ENCODE peak calls at places on chromosomes 7 and 10, in five cellular contexts. One of them, this sample, is unnamed.
A peak's percentile ranks its signal among the peaks of the same experiment; 100 is the strongest.

GRCh38 chr10:50614444-50615137 is 9.2 kb downstream of the SGMS1 start:
- DNase-seq in activated T-helper 1 cell treated with Interleukin-2 at 50 U/mL for 16 hours: no peak
- DNase-seq in activated T-cell treated with anti-CD3 and anti-CD28 coated beads, Interleukin-2, amount 50 U/mL, for 4 hours: no peak
- DNase-seq in fibroblast of the conjunctiva: no peak
- DNase-seq in amniotic stem cell: no peak
- DNase-seq in this sample: no peak

GRCh38 chr7:71705217-71705616 is 573.3 kb downstream of the GALNT17 start:
- DNase-seq in fibroblast of the conjunctiva: no peak
- DNase-seq in activated T-helper 1 cell treated with Interleukin-2 at 50 U/mL for 16 hours: no peak
- DNase-seq in activated T-cell treated with anti-CD3 and anti-CD28 coated beads, Interleukin-2, amount 50 U/mL, for 4 hours: no peak
- DNase-seq in amniotic stem cell: no peak
- DNase-seq in this sample: no peak

GRCh38 chr7:122304604-122304975 is at the start of gene FEZF1:
- DNase-seq in amniotic stem cell: no peak
- DNase-seq in activated T-cell treated with anti-CD3 and anti-CD28 coated beads, Interleukin-2, amount 50 U/mL, for 4 hours: no peak
- DNase-seq in activated T-helper 1 cell treated with Interleukin-2 at 50 U/mL for 16 hours: no peak
- DNase-seq in fibroblast of the conjunctiva: no peak
- DNase-seq in this sample: no peak

GRCh38 chr10:109282510-109282909 is 640.8 kb downstream of the XPNPEP1 start:
- DNase-seq in amniotic stem cell: peak; percentile 29
- DNase-seq in activated T-cell treated with anti-CD3 and anti-CD28 coated beads, Interleukin-2, amount 50 U/mL, for 4 hours: no peak
- DNase-seq in activated T-helper 1 cell treated with Interleukin-2 at 50 U/mL for 16 hours: no peak
- DNase-seq in fibroblast of the conjunctiva: peak; percentile 35
- DNase-seq in this sample: no peak

GRCh38 chr7:2757904-2758672 is 70.1 kb downstream of the AMZ1 start:
- DNase-seq in fibroblast of the conjunctiva: peak; percentile 95
- DNase-seq in activated T-cell treated with anti-CD3 and anti-CD28 coated beads, Interleukin-2, amount 50 U/mL, for 4 hours: peak; percentile 51
- DNase-seq in amniotic stem cell: peak; percentile 91
- DNase-seq in activated T-helper 1 cell treated with Interleukin-2 at 50 U/mL for 16 hours: peak; percentile 15
- DNase-seq in this sample: peak; percentile 32

GRCh38 chr10:93465806-93466675 is 16.1 kb downstream of the MYOF start:
- DNase-seq in activated T-helper 1 cell treated with Interleukin-2 at 50 U/mL for 16 hours: no peak
- DNase-seq in amniotic stem cell: peak; percentile 88
- DNase-seq in activated T-cell treated with anti-CD3 and anti-CD28 coated beads, Interleukin-2, amount 50 U/mL, for 4 hours: no peak
- DNase-seq in fibroblast of the conjunctiva: peak; percentile 93
- DNase-seq in this sample: no peak

GRCh38 chr10:24503627-24504320 is 219.9 kb downstream of the ARHGAP21 start:
- DNase-seq in fibroblast of the conjunctiva: peak; percentile 14
- DNase-seq in activated T-cell treated with anti-CD3 and anti-CD28 coated beads, Interleukin-2, amount 50 U/mL, for 4 hours: no peak
- DNase-seq in amniotic stem cell: no peak
- DNase-seq in activated T-helper 1 cell treated with Interleukin-2 at 50 U/mL for 16 hours: no peak
- DNase-seq in this sample: no peak

GRCh38 chr10:62728479-62728878 is 76.0 kb upstream of the ADO start:
- DNase-seq in amniotic stem cell: no peak
- DNase-seq in activated T-cell treated with anti-CD3 and anti-CD28 coated beads, Interleukin-2, amount 50 U/mL, for 4 hours: peak; percentile 22
- DNase-seq in activated T-helper 1 cell treated with Interleukin-2 at 50 U/mL for 16 hours: no peak
- DNase-seq in fibroblast of the conjunctiva: no peak
- DNase-seq in this sample: no peak

GRCh38 chr10:87090779-87091178 is 3.9 kb downstream of the GLUD1 start:
- DNase-seq in amniotic stem cell: no peak
- DNase-seq in activated T-cell treated with anti-CD3 and anti-CD28 coated beads, Interleukin-2, amount 50 U/mL, for 4 hours: no peak
- DNase-seq in fibroblast of the conjunctiva: no peak
- DNase-seq in activated T-helper 1 cell treated with Interleukin-2 at 50 U/mL for 16 hours: no peak
- DNase-seq in this sample: no peak

GRCh38 chr7:12757443-12757842 is 70.0 kb downstream of the ARL4A start:
- DNase-seq in activated T-cell treated with anti-CD3 and anti-CD28 coated beads, Interleukin-2, amount 50 U/mL, for 4 hours: no peak
- DNase-seq in fibroblast of the conjunctiva: peak; percentile 70
- DNase-seq in amniotic stem cell: peak; percentile 67
- DNase-seq in activated T-helper 1 cell treated with Interleukin-2 at 50 U/mL for 16 hours: no peak
- DNase-seq in this sample: no peak

GRCh38 chr10:50561816-50562215 is 61.9 kb downstream of the SGMS1 start:
- DNase-seq in amniotic stem cell: no peak
- DNase-seq in activated T-cell treated with anti-CD3 and anti-CD28 coated beads, Interleukin-2, amount 50 U/mL, for 4 hours: no peak
- DNase-seq in fibroblast of the conjunctiva: no peak
- DNase-seq in activated T-helper 1 cell treated with Interleukin-2 at 50 U/mL for 16 hours: no peak
- DNase-seq in this sample: no peak

GRCh38 chr10:130073912-130074311 is 36.7 kb downstream of the C10orf143 start:
- DNase-seq in activated T-helper 1 cell treated with Interleukin-2 at 50 U/mL for 16 hours: no peak
- DNase-seq in activated T-cell treated with anti-CD3 and anti-CD28 coated beads, Interleukin-2, amount 50 U/mL, for 4 hours: no peak
- DNase-seq in fibroblast of the conjunctiva: no peak
- DNase-seq in amniotic stem cell: no peak
- DNase-seq in this sample: no peak

GRCh38 chr7:123660514-123661354 is 5.1 kb downstream of the LMOD2 start:
- DNase-seq in fibroblast of the conjunctiva: no peak
- DNase-seq in activated T-cell treated with anti-CD3 and anti-CD28 coated beads, Interleukin-2, amount 50 U/mL, for 4 hours: no peak
- DNase-seq in amniotic stem cell: no peak
- DNase-seq in activated T-helper 1 cell treated with Interleukin-2 at 50 U/mL for 16 hours: no peak
- DNase-seq in this sample: no peak

This sample was measured in GM18507.